ENCODE peak calls at places on chromosomes 5 and 9, in seven cellular contexts. I is lung, F is tibial artery, W is hepatocyte, R is PC-9, J is uterus, Y is H1. H is an unnamed sample. For H3K4me1, the result is how much of the 10 kb centered on the place peaks cover.

GRCh38 chr9:123925820-123926219 is 4.1 kb downstream of the DENND1A start:
- DNase-seq in I (no peak), F (no peak), W (no peak), R (no peak), J (no peak), Y (no peak), H (no peak)

GRCh38 chr9:132873403-132873802 is 4.7 kb downstream of the AK8 start:
- DNase-seq in I (no peak), F (no peak), W (no peak), R (no peak), J (no peak), Y (no peak), H (no peak)

GRCh38 chr9:112754578-112754977 is 4.0 kb downstream of the SNX30 start:
- DNase-seq in I (no peak), F (no peak), W (no peak), R (peak), J (no peak), Y (no peak), H (no peak)

GRCh38 chr5:144951001-144951400 is 780.3 kb downstream of the KCTD16 start:
- DNase-seq in I (no peak), F (no peak), W (no peak), R (no peak), J (no peak), Y (no peak), H (no peak)

GRCh38 chr5:139371482-139372435 is 11.3 kb downstream of the SLC23A1 start:
- DNase-seq in I (no peak), F (no peak), W (no peak), R (no peak), J (peak), Y (no peak), H (no peak)

GRCh38 chr9:14075218-14075617 is 238.7 kb downstream of the NFIB start:
- DNase-seq in I (no peak), F (no peak), W (no peak), R (no peak), J (no peak), Y (no peak), H (peak)

GRCh38 chr9:76634356-76635054 is 129.7 kb upstream of the PCA3 start:
- DNase-seq in I (no peak), F (no peak), W (peak), R (no peak), J (no peak), Y (no peak), H (no peak)

GRCh38 chr5:147310059-147310704 is 75.4 kb downstream of the STK32A start:
- DNase-seq in I (peak), F (peak), W (no peak), R (peak), J (no peak), Y (no peak), H (peak)

GRCh38 chr9:129354498-129354897 is 176.4 kb upstream of the IER5L start:
- DNase-seq in I (no peak), F (no peak), W (no peak), R (no peak), J (no peak), Y (no peak), H (no peak)

GRCh38 chr5:957730-958485 is 50.7 kb upstream of the NKD2 start:
- DNase-seq in I (no peak), F (peak), W (no peak), R (no peak), J (no peak), Y (no peak), H (peak)

GRCh38 chr9:20804476-20805253 is 120.6 kb downstream of the FOCAD start:
- DNase-seq in I (no peak), F (no peak), W (peak), R (no peak), J (no peak), Y (no peak), H (no peak)

GRCh38 chr5:98772415-98773213 is 849 bp upstream of the RGMB start:
- DNase-seq in I (peak), F (peak), W (peak), R (peak), J (peak), Y (no peak), H (peak)

GRCh38 chr9:121718501-121718900 is 67.1 kb downstream of the DAB2IP start:
- DNase-seq in I (no peak), F (no peak), W (no peak), R (no peak), J (no peak), Y (no peak), H (no peak)

GRCh38 chr5:151031554-151031953 is 11.2 kb downstream of the GPX3 start:
- DNase-seq in I (no peak), F (no peak), W (no peak), R (no peak), J (no peak), Y (no peak), H (no peak)

GRCh38 chr5:127858116-127858784 is 155.1 kb downstream of the CCDC192 start:
- DNase-seq in I (no peak), F (no peak), W (no peak), R (no peak), J (no peak), Y (no peak), H (no peak)

GRCh38 chr9:22279621-22280020 is 167.0 kb upstream of the DMRTA1 start:
- DNase-seq in I (no peak), F (no peak), W (no peak), R (no peak), J (no peak), Y (no peak), H (no peak)

GRCh38 chr9:93013856-93014582 is 44.5 kb upstream of the SUSD3 start:
- DNase-seq in I (no peak), F (peak), W (no peak), R (no peak), J (no peak), Y (peak), H (no peak)

GRCh38 chr5:109994135-109994534 is 304.4 kb downstream of the MAN2A1 start:
- DNase-seq in I (no peak), F (no peak), W (no peak), R (no peak), J (no peak), Y (no peak), H (no peak)

GRCh38 chr5:172870261-172870806 is 36.3 kb downstream of the ERGIC1 start:
- DNase-seq in I (peak), F (no peak), W (no peak), R (peak), J (peak), Y (no peak), H (peak)

GRCh38 chr5:94249430-94249829 is 369.0 kb downstream of the KIAA0825 start:
- DNase-seq in I (no peak), F (no peak), W (no peak), R (no peak), J (no peak), Y (no peak), H (no peak)
- H3K4me1 ChIP-seq in I (under half), F (under half), W (under half), R (under half), J (under half), Y (under half), H (under half)

GRCh38 chr9:89602978-89603628 is 1.7 kb upstream of the GADD45G start:
- DNase-seq in I (peak), F (peak), W (peak), R (peak), J (peak), Y (peak), H (peak)

GRCh38 chr9:89605181-89606048 is 603 bp downstream of the GADD45G start:
- DNase-seq in I (peak), F (peak), W (peak), R (peak), J (peak), Y (peak), H (peak)

GRCh38 chr9:89603629-89604462 is 966 bp upstream of the GADD45G start:
- DNase-seq in I (peak), F (peak), W (peak), R (peak), J (peak), Y (peak), H (peak)

GRCh38 chr9:89606049-89606481 is 1.3 kb downstream of the GADD45G start:
- DNase-seq in I (peak), F (peak), W (peak), R (peak), J (peak), Y (no peak), H (peak)

DNA sequence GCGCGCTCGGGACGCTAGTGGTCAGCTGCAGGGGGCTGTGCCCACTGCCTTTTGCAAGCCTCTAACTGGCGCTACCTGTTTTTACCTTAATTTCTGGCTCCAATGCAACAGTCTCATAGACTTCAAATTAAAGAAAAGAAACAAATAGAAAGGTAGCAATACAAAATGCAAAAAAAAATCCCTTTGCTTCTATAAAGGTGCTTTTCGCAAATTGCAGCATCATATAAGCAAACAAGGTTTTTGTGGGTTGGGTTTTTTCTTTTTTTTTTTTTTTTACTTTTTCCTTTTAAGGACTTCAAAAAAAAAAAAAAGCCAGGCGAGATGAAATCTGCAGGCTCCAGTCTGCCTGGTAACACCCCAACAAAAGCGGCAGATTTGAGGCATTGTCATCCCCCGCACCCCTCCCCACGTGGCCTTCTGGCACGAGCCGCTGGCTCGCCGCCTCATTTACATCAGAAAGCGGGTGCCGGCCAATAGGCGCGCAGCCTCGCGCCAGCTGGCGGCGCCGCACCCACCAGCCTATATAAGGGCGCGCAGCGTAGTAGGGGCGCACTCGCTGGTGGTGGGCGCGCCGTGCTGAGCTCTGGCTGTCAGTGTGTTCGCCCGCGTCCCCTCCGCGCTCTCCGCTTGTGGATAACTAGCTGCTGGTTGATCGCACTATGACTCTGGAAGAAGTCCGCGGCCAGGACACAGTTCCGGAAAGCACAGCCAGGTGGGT is at the start of gene GADD45G:
- DNase-seq in I (peak), F (peak), W (peak), R (peak), J (peak), Y (peak), H (peak)
- H3K27ac ChIP-seq in I (peak), F (peak), W (peak), R (no peak), J (peak), Y (peak), H (peak)

DNA sequence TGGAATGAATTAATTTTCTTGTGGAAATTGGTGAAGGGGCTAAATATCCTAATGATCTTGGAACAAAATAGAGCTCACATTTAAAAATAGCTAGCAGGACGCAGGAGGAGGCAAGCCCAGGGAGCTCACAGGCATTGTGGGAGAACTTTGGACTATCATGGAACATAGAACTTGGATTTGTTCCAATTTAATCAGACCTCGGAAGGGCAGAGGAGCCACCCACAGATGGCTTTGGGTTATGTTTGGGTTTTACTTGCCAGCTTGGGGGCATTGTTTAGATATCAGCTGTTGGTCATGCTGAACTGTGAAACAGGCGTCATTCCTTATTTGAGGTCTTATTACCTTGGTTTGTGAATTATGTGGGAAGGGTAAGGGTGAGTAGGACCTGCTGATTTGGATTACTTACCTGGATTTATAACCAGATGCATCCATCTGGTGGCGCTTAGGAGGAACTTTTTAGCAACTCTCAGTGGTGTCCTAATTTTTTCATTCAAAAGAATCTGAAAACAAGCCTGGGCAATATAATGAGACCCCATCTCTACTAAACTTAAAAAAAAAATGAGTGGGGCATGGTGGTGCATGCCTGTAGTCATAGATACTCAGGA is 14.1 kb upstream of the PTGR1 start:
- DNase-seq in I (no peak), F (no peak), W (no peak), R (no peak), J (no peak), Y (no peak), H (no peak)
- TF ChIP-seq CTCF in I (no peak), F (no peak), W (no peak), R (no peak), J (no peak), Y (no peak), H (no peak)

DNA sequence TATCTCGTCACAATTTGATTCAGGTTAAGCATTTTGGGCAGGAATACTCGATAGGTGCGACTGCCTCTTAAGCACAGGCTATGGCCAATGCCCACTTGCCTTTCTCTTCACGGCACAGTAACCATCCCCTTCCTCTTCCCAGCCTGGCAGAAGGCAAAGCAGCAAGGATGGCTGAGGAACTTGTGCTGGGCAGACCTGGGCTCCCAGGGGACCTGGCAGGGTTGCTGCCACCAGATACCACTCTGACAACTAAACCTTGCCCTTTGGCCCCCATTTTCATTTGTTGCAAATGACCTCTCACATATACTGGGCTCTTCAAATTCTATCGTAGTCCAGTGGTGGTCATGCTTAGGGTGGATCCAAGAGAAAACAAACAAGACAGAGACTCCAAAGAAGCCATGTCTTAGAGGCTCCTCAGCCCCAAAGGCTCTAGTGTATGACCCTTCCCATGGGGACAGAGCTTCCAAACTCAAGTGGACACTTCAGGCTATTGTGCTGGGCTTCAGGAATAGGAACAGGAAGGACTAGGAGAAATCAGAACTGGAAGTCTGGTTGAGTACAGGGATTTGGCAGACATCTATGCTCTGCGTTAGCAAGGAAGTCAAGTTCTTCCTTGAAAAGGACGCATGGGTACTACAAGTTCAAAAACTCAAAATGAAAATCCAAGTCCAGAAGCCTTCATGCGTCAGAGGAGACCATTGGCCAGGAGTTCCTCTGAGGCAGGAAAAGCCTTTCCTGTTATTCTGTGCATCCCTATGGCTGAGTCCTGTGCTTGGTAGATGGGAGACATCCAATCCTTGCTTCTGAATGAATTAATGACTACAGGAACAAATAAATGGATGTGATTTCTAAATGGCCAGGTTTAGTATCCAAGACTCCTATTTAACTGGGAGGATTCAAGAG is 64.6 kb upstream of the PLPP1 start:
- DNase-seq in I (no peak), F (no peak), W (no peak), R (no peak), J (peak), Y (peak), H (no peak)
- H3K4me1 ChIP-seq in I (under half), F (half or more), W (under half), R (half or more), J (under half), Y (under half), H (under half)

DNA sequence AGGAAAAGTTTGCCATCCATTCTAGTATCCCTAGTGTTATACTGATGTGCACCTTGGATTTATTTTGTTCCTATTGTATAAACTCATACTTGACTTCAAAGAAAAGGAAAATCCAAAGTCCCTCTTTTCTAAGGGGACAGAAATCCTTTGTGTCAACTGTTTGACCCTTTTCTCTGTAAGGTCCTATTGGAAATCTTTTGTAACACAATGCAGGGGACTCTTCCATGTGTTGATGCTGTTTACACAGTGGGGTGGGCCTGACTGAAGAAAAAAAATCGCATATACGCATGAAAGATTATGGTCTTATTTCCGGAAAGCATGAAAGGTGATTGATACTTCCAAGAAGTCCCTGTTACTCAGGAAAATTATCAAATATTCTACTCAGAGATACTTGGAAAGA is 1.0 kb upstream of the VCAN start:
- DNase-seq in I (no peak), F (no peak), W (no peak), R (no peak), J (no peak), Y (no peak), H (no peak)
- H3K27ac ChIP-seq in I (no peak), F (peak), W (peak), R (no peak), J (no peak), Y (no peak), H (peak)

DNA sequence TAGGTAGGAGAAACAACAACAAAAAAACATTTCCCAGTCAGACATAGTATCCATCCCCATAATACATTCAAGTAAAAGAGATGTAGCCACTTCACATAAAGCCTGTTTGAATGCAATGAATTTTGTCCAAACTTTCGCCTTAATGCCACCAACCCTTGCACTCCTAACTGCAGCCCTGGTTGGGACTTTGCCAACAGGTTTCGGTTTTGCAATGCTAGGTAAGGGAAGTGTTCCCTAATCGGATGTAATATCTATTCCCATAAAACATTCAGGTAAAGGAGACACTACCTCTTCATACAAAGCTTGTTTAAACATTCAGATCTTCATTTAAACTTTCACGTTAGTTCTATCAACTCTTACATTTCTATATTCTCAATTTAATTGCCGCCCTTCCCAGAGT is 336.1 kb downstream of the DRD1 start:
- DNase-seq in I (no peak), F (no peak), W (no peak), R (no peak), J (no peak), Y (no peak), H (no peak)
- TF ChIP-seq CTCF in I (no peak), F (no peak), W (no peak), R (no peak), J (no peak), Y (no peak), H (no peak)

DNA sequence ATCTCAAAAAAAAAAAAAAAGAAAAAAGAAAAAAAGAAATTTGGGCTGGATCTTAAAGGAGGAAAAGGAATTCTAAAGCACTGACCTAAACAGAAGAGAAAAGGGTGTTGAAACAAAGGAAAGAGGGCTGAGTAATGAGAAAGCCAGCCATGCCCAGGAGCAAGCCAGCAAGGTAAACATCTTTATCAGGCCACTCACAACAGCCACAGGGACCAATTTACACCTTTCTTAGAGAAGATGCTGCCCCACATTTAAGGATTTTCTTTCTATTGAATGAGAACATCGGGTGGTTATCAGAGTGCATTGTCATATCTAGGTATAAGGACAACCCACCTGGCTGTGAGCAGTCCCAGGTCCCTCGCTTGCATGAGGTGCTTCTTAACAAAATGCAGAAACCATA is 16.6 kb downstream of the LHFPL2 start:
- DNase-seq in I (no peak), F (no peak), W (no peak), R (peak), J (no peak), Y (no peak), H (no peak)
- H3K4me1 ChIP-seq in I (under half), F (under half), W (under half), R (under half), J (under half), Y (under half), H (under half)

GRCh38 chr5:14183187-14183939 is 40.2 kb downstream of the TRIO start:
- DNase-seq in I (no peak), F (peak), W (no peak), R (no peak), J (peak), Y (no peak), H (no peak)

GRCh38 chr5:14182761-14183160 is 39.6 kb downstream of the TRIO start:
- DNase-seq in I (no peak), F (no peak), W (no peak), R (no peak), J (no peak), Y (no peak), H (no peak)

GRCh38 chr5:14185336-14186131 is 42.4 kb downstream of the TRIO start:
- DNase-seq in I (no peak), F (no peak), W (no peak), R (peak), J (no peak), Y (no peak), H (no peak)

GRCh38 chr5:14184725-14185124 is 41.6 kb downstream of the TRIO start:
- DNase-seq in I (no peak), F (peak), W (no peak), R (peak), J (peak), Y (no peak), H (no peak)

DNA sequence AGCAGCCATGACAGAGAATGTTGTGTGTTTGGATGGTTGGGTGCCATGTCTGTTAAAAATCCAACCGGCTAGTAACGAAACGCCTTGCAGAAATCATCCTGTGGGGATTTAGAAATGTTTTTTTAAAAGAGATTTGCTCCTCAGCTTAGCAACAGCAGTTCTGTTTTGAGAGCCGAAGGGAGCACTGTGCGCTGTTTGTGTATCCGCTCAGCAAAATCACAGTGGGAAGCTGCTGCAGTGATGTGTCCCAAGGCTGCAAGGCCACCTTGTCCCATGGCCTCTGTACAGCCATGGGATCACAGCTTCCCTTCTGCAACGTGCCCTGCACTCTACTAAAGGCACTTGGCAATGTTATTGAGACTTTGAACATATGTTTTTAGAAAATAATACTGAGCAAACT is 40.9 kb downstream of the TRIO start:
- DNase-seq in I (no peak), F (no peak), W (no peak), R (no peak), J (no peak), Y (no peak), H (no peak)
- H3K27ac ChIP-seq in I (no peak), F (peak), W (peak), R (peak), J (peak), Y (no peak), H (peak)

GRCh38 chr9:2179557-2179956 is 164.4 kb downstream of the SMARCA2 start:
- DNase-seq in I (no peak), F (no peak), W (no peak), R (no peak), J (no peak), Y (no peak), H (no peak)
- TF ChIP-seq CTCF in I (no peak), F (no peak), W (no peak), R (no peak), J (no peak), Y (no peak), H (no peak)

H was measured in breast epithelium.